ENCODE peak calls at places on chromosome 15, in nine cellular contexts. E is heart right ventricle, O is mesenchymal stem cell, Z is ovary, I is Peyer's patch, L is right cardiac atrium, A is PC-3, S is upper lobe of left lung, H is OCI-LY7. P is an unnamed sample.

GRCh38 chr15:43828061-43828657 is 1.4 kb downstream of the WDR76 start:
- DNase-seq in E (no peak), O (peak; percentile 31), Z (no peak), I (no peak), L (no peak), A (peak; percentile 18), S (no peak), H (peak; percentile 64), P (no peak)

GRCh38 chr15:77654975-77655374 is 22.3 kb upstream of the LINGO1 start:
- DNase-seq in E (no peak), O (peak; percentile 11), Z (no peak), I (no peak), L (no peak), A (peak; percentile 39), S (no peak), H (peak; percentile 10), P (no peak)

GRCh38 chr15:73983211-73983727 is 8.8 kb downstream of the STOML1 start:
- DNase-seq in E (peak; percentile 48), O (peak; percentile 86), Z (peak; percentile 70), I (peak; percentile 51), L (peak; percentile 85), A (peak; percentile 92), S (peak; percentile 68), H (no peak), P (no peak)

GRCh38 chr15:62307551-62307950 is 142.5 kb upstream of the C2CD4B start:
- DNase-seq in E (no peak), O (peak; percentile 58), Z (no peak), I (no peak), L (no peak), A (peak; percentile 66), S (no peak), H (no peak), P (no peak)

GRCh38 chr15:74138642-74139041 is 8.3 kb downstream of the ISLR2 start:
- DNase-seq in E (no peak), O (no peak), Z (no peak), I (no peak), L (no peak), A (no peak), S (no peak), H (no peak), P (no peak)

GRCh38 chr15:82739086-82739485 is 29.4 kb upstream of the AP3B2 start:
- DNase-seq in E (no peak), O (no peak), Z (no peak), I (no peak), L (no peak), A (peak; percentile 27), S (no peak), H (no peak), P (no peak)

GRCh38 chr15:80211976-80212375 is 40.0 kb downstream of the CTXND1 start:
- DNase-seq in E (no peak), O (no peak), Z (no peak), I (no peak), L (no peak), A (peak; percentile 4), S (no peak), H (no peak), P (no peak)

GRCh38 chr15:96888764-96889163 is 558.3 kb downstream of the NR2F2 start:
- DNase-seq in E (no peak), O (peak; percentile 71), Z (no peak), I (no peak), L (no peak), A (no peak), S (no peak), H (no peak), P (no peak)

GRCh38 chr15:69593981-69594966 is 141.7 kb downstream of the RPLP1 start:
- DNase-seq in E (peak; percentile 49), O (no peak), Z (peak; percentile 26), I (peak; percentile 77), L (peak; percentile 82), A (peak; percentile 98), S (peak; percentile 92), H (no peak), P (peak; percentile 89)

GRCh38 chr15:60573936-60574335 is 95.0 kb upstream of the ICE2 start:
- DNase-seq in E (no peak), O (no peak), Z (no peak), I (peak; percentile 61), L (no peak), A (no peak), S (no peak), H (no peak), P (no peak)
- H3K4me1 ChIP-seq in E (no peaks in the 10 kb centered on the region), O (peaks cover 2% of the 10 kb centered on the region), Z (no peaks in the 10 kb centered on the region), I (no peaks in the 10 kb centered on the region), L (peaks cover 14% of the 10 kb centered on the region), A (peaks cover 3% of the 10 kb centered on the region), S (peaks cover 41% of the 10 kb centered on the region), H (peaks cover 8% of the 10 kb centered on the region), P (peaks cover 6% of the 10 kb centered on the region)

GRCh38 chr15:98952381-98952803 is 55.2 kb downstream of the PGPEP1L start:
- DNase-seq in E (no peak), O (no peak), Z (no peak), I (no peak), L (no peak), A (peak; percentile 40), S (no peak), H (peak; percentile 5), P (no peak)
- H3K4me1 ChIP-seq in E (peaks cover 28% of the 10 kb centered on the region), O (peaks cover 8% of the 10 kb centered on the region), Z (peaks cover 48% of the 10 kb centered on the region), I (no peaks in the 10 kb centered on the region), L (peaks cover 8% of the 10 kb centered on the region), A (peaks cover 10% of the 10 kb centered on the region), S (peaks cover 9% of the 10 kb centered on the region), H (no peaks in the 10 kb centered on the region), P (peaks cover 57% of the 10 kb centered on the region)

GRCh38 chr15:78881681-78882080 is 9.0 kb downstream of the MORF4L1 start:
- DNase-seq in E (no peak), O (no peak), Z (no peak), I (no peak), L (no peak), A (no peak), S (no peak), H (no peak), P (no peak)
- H3K4me1 ChIP-seq in E (peaks cover 57% of the 10 kb centered on the region), O (peaks cover 8% of the 10 kb centered on the region), Z (peaks cover 12% of the 10 kb centered on the region), I (no peaks in the 10 kb centered on the region), L (peaks cover 9% of the 10 kb centered on the region), A (peaks cover 32% of the 10 kb centered on the region), S (peaks cover 41% of the 10 kb centered on the region), H (peaks cover 31% of the 10 kb centered on the region), P (peaks cover 60% of the 10 kb centered on the region)

GRCh38 chr15:72196409-72197044 is 1.1 kb downstream of the GRAMD2A start:
- DNase-seq in E (no peak), O (peak; percentile 10), Z (no peak), I (no peak), L (no peak), A (no peak), S (no peak), H (no peak), P (no peak)

GRCh38 chr15:72197460-72198409 is at the start of gene GRAMD2A:
- DNase-seq in E (no peak), O (peak; percentile 37), Z (no peak), I (peak; percentile 63), L (no peak), A (no peak), S (peak; percentile 64), H (no peak), P (no peak)

GRCh38 chr15:72197045-72197459 is 535 bp downstream of the GRAMD2A start:
- DNase-seq in E (no peak), O (peak; percentile 21), Z (no peak), I (no peak), L (no peak), A (no peak), S (no peak), H (no peak), P (no peak)

GRCh38 chr15:72193781-72194396 is 3.7 kb downstream of the GRAMD2A start:
- DNase-seq in E (no peak), O (no peak), Z (no peak), I (no peak), L (no peak), A (no peak), S (peak; percentile 3), H (no peak), P (no peak)

GRCh38 chr15:72195101-72195511 is 2.5 kb downstream of the GRAMD2A start:
- DNase-seq in E (no peak), O (no peak), Z (no peak), I (no peak), L (no peak), A (peak; percentile 43), S (peak; percentile 81), H (no peak), P (no peak)
- H3K4me1 ChIP-seq in E (peaks cover 8% of the 10 kb centered on the region), O (peaks cover 11% of the 10 kb centered on the region), Z (peaks cover 2% of the 10 kb centered on the region), I (no peaks in the 10 kb centered on the region), L (peaks cover under 1% of the 10 kb centered on the region), A (no peaks in the 10 kb centered on the region), S (peaks cover 22% of the 10 kb centered on the region), H (no peaks in the 10 kb centered on the region), P (peaks cover 6% of the 10 kb centered on the region)

DNA sequence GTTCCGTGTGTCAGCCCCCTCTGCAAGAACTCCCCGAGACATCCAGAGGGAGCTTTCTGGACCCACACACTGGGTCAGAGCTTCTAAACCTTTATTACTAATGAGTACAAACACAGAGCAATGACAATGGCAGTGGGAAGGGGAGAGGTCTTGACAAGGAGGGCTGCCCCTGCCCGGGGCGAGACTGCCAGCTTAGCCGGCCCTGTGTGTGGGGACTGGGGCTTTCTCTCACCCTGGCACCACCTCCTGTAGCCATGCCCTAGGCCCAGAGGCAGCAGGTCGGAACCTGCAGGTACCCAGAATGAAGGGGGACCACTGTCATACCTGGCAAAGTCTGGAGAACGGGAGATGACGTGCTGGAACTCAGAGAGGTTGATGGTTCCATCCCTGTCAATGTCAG is 3.1 kb downstream of the CIB1 start:
- DNase-seq in E (no peak), O (no peak), Z (no peak), I (no peak), L (no peak), A (no peak), S (no peak), H (no peak), P (no peak)
- H3K4me1 ChIP-seq in E (peaks cover 25% of the 10 kb centered on the region), O (peaks cover 11% of the 10 kb centered on the region), Z (peaks cover 4% of the 10 kb centered on the region), I (peaks cover 5% of the 10 kb centered on the region), L (peaks cover 2% of the 10 kb centered on the region), A (peaks cover 27% of the 10 kb centered on the region), S (peaks cover 47% of the 10 kb centered on the region), H (peaks cover 31% of the 10 kb centered on the region), P (no peaks in the 10 kb centered on the region)

DNA sequence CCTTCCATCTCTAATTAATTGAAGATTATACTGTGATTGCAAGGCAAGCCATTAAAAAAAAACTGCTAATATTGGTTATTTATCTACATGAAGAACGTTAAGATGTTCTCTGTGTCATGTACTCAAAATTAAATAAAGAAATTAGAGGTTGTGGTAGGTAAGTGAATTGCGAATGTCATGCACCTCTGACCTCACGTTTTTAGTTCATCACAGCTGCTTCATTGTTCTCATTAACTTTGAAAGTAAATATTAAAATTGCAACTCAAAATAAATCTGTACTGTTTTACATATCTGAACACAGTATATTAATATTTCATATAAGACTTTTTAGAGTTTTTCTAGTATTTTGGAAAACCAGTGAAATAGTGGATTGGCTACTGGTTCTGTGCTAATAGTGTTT is 94.0 kb downstream of the KLHL25 start:
- DNase-seq in E (no peak), O (no peak), Z (no peak), I (no peak), L (no peak), A (no peak), S (no peak), H (no peak), P (no peak)
- H3K4me1 ChIP-seq in E (peaks cover 35% of the 10 kb centered on the region), O (no peaks in the 10 kb centered on the region), Z (peaks cover 12% of the 10 kb centered on the region), I (no peaks in the 10 kb centered on the region), L (peaks cover 3% of the 10 kb centered on the region), A (no peaks in the 10 kb centered on the region), S (peaks cover 39% of the 10 kb centered on the region), H (peaks cover 64% of the 10 kb centered on the region), P (peaks cover 20% of the 10 kb centered on the region)

DNA sequence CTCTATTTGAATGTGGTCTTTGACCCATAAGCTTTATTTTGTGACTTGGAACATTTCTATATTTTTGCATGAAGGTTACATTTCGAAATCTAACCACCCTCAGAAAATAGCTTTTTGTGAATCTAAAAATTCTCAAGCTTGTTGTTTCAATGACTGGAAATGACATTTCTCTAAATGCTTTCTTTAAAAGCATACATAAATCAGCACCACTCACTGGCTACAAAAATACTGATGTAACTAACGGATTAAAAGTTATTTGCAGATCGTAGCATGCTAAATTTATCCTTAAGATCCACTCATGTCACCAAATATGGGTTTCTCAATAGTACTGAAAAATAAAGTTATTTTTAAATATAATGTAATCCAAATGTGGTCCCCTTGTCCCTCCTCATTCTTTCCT is 55.2 kb upstream of the ACAN start:
- DNase-seq in E (no peak), O (no peak), Z (no peak), I (no peak), L (no peak), A (no peak), S (no peak), H (no peak), P (no peak)
- H3K4me1 ChIP-seq in E (no peaks in the 10 kb centered on the region), O (peaks cover 4% of the 10 kb centered on the region), Z (no peaks in the 10 kb centered on the region), I (no peaks in the 10 kb centered on the region), L (no peaks in the 10 kb centered on the region), A (peaks cover 4% of the 10 kb centered on the region), S (no peaks in the 10 kb centered on the region), H (no peaks in the 10 kb centered on the region), P (peaks cover 48% of the 10 kb centered on the region)

P was measured in ascending aorta.